ENCODE peak calls at places on chromosomes 5 and 9, in four cellular contexts. V is HuH-7; A is activated T-cell treated with anti-CD3 and anti-CD28 coated beads for 24 hours; M is activated CD4-positive, alpha-beta T cell treated with anti-CD3 and anti-CD28 coated beads, Interleukin-2, amount 50 U/mL, for 24 hours. Y is an unnamed sample.
A peak's percentile ranks its signal among the peaks of the same experiment; 100 is the strongest.

GRCh38 chr5:17123785-17124184 is 93.6 kb upstream of the BASP1 start:
- DNase-seq in V (no peak), A (no peak), M (no peak), Y (no peak)

GRCh38 chr5:141507387-141508091 is 18.7 kb downstream of the PCDHGC5 start:
- DNase-seq in V (no peak), A (no peak), M (no peak), Y (no peak)

GRCh38 chr9:114733814-114734213 is 51.8 kb upstream of the TEX48 start:
- DNase-seq in V (no peak), A (no peak), M (peak; percentile 24), Y (no peak)

GRCh38 chr9:130243015-130243881 is 22.3 kb upstream of the HMCN2 start:
- DNase-seq in V (peak; percentile 83), A (peak; percentile 78), M (peak; percentile 75), Y (peak; percentile 54)

GRCh38 chr5:172010278-172010677 is 3.8 kb upstream of the FBXW11 start:
- DNase-seq in V (no peak), A (no peak), M (no peak), Y (no peak)

GRCh38 chr9:129595323-129595741 is 25.6 kb downstream of the C9orf50 start:
- DNase-seq in V (no peak), A (no peak), M (no peak), Y (no peak)

GRCh38 chr5:32559411-32559810 is 25.9 kb upstream of the SUB1 start:
- DNase-seq in V (no peak), A (no peak), M (no peak), Y (no peak)

GRCh38 chr9:33752130-33752637 is 43.2 kb upstream of the PRSS3 start:
- DNase-seq in V (peak; percentile 8), A (no peak), M (no peak), Y (no peak)

GRCh38 chr9:27181381-27181780 is 72.4 kb downstream of the TEK start:
- DNase-seq in V (no peak), A (no peak), M (no peak), Y (no peak)

GRCh38 chr5:155189981-155190380 is 176.4 kb downstream of the KIF4B start:
- DNase-seq in V (no peak), A (no peak), M (no peak), Y (no peak)

GRCh38 chr5:122091942-122092600 is 14.0 kb upstream of the LOX start:
- DNase-seq in V (no peak), A (no peak), M (no peak), Y (no peak)

GRCh38 chr9:33924978-33925797 is 108.2 kb downstream of the UBE2R2 start:
- DNase-seq in V (peak; percentile 68), A (no peak), M (no peak), Y (peak; percentile 35)

GRCh38 chr5:176596689-176597416 is 13.1 kb downstream of the GPRIN1 start:
- DNase-seq in V (no peak), A (peak; percentile 43), M (peak; percentile 42), Y (no peak)

GRCh38 chr9:89954229-89954628 is 349.4 kb downstream of the GADD45G start:
- DNase-seq in V (no peak), A (no peak), M (no peak), Y (no peak)

GRCh38 chr9:70260007-70260443 is 1.2 kb downstream of the SMC5 start:
- DNase-seq in V (no peak), A (no peak), M (no peak), Y (no peak)